ENCODE peak calls at places on chromosome 4, in six cellular contexts. Y is fibroblast of lung; Z is naive thymus-derived CD8-positive, alpha-beta T cell; J is stimulated activated naive B cell treated with anti-CD40 and anti-IgM and Interleukin-4, amounts not matched to agents 10 μg/mL and 1 μg/mL and 100 μg/mL, for 72 hours; P is upper lobe of left lung; W is caudate nucleus. C is an unnamed sample.

GRCh38 chr4:117370944-117371665 is 285.7 kb upstream of the TRAM1L1 start:
- DNase-seq in Y (no peak), Z (no peak), J (no peak), P (no peak), W (no peak), C (no peak)

GRCh38 chr4:4321951-4322688 is 32.1 kb downstream of the ZBTB49 start:
- DNase-seq in Y (no peak), Z (no peak), J (no peak), P (no peak), W (no peak), C (no peak)

GRCh38 chr4:174996079-174996478 is 77.9 kb downstream of the ADAM29 start:
- DNase-seq in Y (no peak), Z (no peak), J (no peak), P (no peak), W (no peak), C (no peak)

GRCh38 chr4:74369860-74370259 is 4.9 kb downstream of the EREG start:
- DNase-seq in Y (no peak), Z (no peak), J (no peak), P (no peak), W (no peak), C (no peak)

GRCh38 chr4:70705146-70705855 is 16.5 kb upstream of the RUFY3 start:
- DNase-seq in Y (peak), Z (peak), J (peak), P (peak), W (peak), C (peak)

GRCh38 chr4:41203169-41203568 is 11.2 kb downstream of the APBB2 start:
- DNase-seq in Y (peak), Z (no peak), J (no peak), P (no peak), W (no peak), C (no peak)

GRCh38 chr4:183392377-183392776 is 52.1 kb upstream of the CDKN2AIP start:
- DNase-seq in Y (no peak), Z (no peak), J (no peak), P (no peak), W (no peak), C (no peak)

GRCh38 chr4:184641022-184641421 is 8.2 kb downstream of the CASP3 start:
- DNase-seq in Y (no peak), Z (no peak), J (no peak), P (no peak), W (no peak), C (no peak)

GRCh38 chr4:139528377-139529005 is 27.5 kb downstream of the SETD7 start:
- DNase-seq in Y (peak), Z (no peak), J (no peak), P (peak), W (no peak), C (no peak)

GRCh38 chr4:108166441-108167315 is 2.1 kb downstream of the LEF1 start:
- DNase-seq in Y (peak), Z (peak), J (peak), P (no peak), W (no peak), C (no peak)

GRCh38 chr4:113288257-113288656 is 238.8 kb downstream of the ANK2 start:
- DNase-seq in Y (no peak), Z (no peak), J (no peak), P (no peak), W (no peak), C (no peak)

GRCh38 chr4:55218041-55218440 is 92.6 kb upstream of the KDR start:
- DNase-seq in Y (no peak), Z (no peak), J (no peak), P (no peak), W (no peak), C (no peak)

C was measured in anterior cingulate cortex.